ENCODE peak calls at places on chromosomes 3 and 15, in ten cellular contexts. Y, M, U, P, I, C, J, W, N and A are unnamed samples.

GRCh38 chr3:126732281-126733060 is 28.4 kb downstream of the CHCHD6 start:
- DNase-seq in M (peak; percentile 52), N (no peak), C (no peak), U (no peak), Y (no peak), J (no peak), P (no peak), W (no peak), I (no peak), A (no peak)

GRCh38 chr15:84759018-84759417 is 10.6 kb downstream of the ZNF592 start:
- DNase-seq in U (no peak), N (no peak), C (no peak), W (no peak), J (no peak), M (no peak), Y (no peak), I (no peak), P (no peak), A (no peak)

GRCh38 chr3:11641316-11641682 is 2.4 kb downstream of the VGLL4 start:
- DNase-seq in C (no peak), N (no peak), P (no peak), J (no peak), I (peak; percentile 18), U (no peak), Y (no peak), W (no peak), M (peak; percentile 77), A (no peak)

GRCh38 chr3:130539005-130539404 is 22.0 kb downstream of the COL6A6 start:
- DNase-seq in P (no peak), Y (peak; percentile 50), I (peak; percentile 19), U (peak; percentile 39), W (peak; percentile 51), C (peak; percentile 28), N (no peak), M (peak; percentile 17), J (no peak), A (peak; percentile 78)

GRCh38 chr15:62758126-62758951 is 284.2 kb upstream of the TPM1 start:
- DNase-seq in C (peak; percentile 14), P (no peak), M (peak; percentile 90), J (peak; percentile 40), N (peak; percentile 36), W (peak; percentile 34), Y (no peak), U (peak; percentile 49), I (peak; percentile 31), A (no peak)

GRCh38 chr3:126537730-126538281 is 13.9 kb downstream of the CHST13 start:
- DNase-seq in U (no peak), P (no peak), J (peak; percentile 42), C (peak; percentile 54), M (no peak), N (peak; percentile 0), W (no peak), Y (peak; percentile 61), I (no peak), A (no peak)

GRCh38 chr3:48594431-48595049 is 589 bp downstream of the COL7A1 start:
- DNase-seq in N (no peak), P (no peak), W (no peak), I (no peak), M (peak; percentile 19), Y (no peak), C (no peak), U (no peak), J (no peak), A (no peak)

GRCh38 chr3:49357466-49358216 is 512 bp downstream of the GPX1 start:
- DNase-seq in Y (peak; percentile 77), M (peak; percentile 92), C (peak; percentile 58), P (peak; percentile 50), I (peak; percentile 31), J (peak; percentile 56), N (peak; percentile 20), U (peak; percentile 49), W (peak; percentile 41), A (peak; percentile 42)

GRCh38 chr15:73051402-73051810 is 857 bp upstream of the NEO1 start:
- DNase-seq in M (no peak), U (peak; percentile 68), P (no peak), Y (peak; percentile 74), C (peak; percentile 78), W (peak; percentile 75), N (peak; percentile 44), I (peak; percentile 38), J (peak; percentile 73), A (no peak)

GRCh38 chr3:136196064-136196400 is at the start of gene MSL2:
- DNase-seq in C (peak; percentile 79), I (no peak), N (no peak), U (no peak), Y (no peak), M (no peak), W (no peak), P (no peak), J (no peak), A (peak; percentile 93)
- TF ChIP-seq POLR2A in C (peak; percentile 67), I (peak; percentile 56), N (peak; percentile 72), U (peak; percentile 70), Y (peak; percentile 62), M (peak; percentile 84), W (peak; percentile 27), P (peak; percentile 76), J (no peak), A (no peak)

GRCh38 chr15:77036537-77037474 is 34.1 kb downstream of the TSPAN3 start:
- DNase-seq in U (peak; percentile 24), C (peak; percentile 9), I (no peak), N (no peak), J (peak; percentile 22), Y (no peak), P (peak; percentile 10), W (peak; percentile 10), M (no peak), A (no peak)
- TF ChIP-seq POLR2A in U (no peak), C (no peak), I (no peak), N (no peak), J (no peak), Y (no peak), P (no peak), W (no peak), M (no peak), A (no peak)

DNA sequence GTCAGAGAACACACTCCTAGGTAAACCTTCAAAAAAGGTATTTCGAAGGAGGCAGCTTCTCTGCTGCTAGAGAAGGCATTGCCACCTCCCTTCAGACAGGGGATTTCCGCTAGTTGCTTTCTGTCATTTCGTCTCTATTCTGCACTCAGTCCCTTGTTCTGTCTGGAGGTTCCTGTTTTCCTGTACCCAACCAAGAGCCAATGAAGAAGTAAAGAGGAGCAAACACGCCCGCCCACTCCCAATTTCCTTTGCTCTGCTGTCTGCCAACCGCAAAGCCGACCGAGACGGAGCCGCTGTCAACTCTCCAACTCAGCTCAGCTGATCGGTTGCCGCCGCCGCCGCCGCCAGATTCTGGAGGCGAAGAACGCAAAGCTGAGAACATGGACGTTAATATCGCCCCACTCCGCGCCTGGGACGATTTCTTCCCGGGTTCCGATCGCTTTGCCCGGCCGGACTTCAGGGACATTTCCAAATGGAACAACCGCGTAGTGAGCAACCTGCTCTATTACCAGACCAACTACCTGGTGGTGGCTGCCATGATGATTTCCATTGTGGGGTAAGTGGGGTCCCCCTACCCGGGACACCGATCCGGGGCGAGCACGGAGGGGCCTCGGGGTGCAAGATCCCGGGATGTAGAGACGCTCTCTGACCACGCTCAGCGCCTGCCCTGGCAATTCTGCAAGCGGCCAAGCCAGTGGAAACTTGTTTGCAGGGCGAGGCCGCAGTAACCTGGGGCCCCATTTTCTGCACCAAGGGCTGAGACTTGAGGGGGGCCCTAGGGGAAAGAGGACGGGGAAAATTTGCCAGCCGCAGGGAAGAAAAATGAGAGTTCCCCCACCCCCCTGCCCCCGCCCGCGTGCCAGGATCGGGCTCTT is at the start of gene ARL6IP5:
- DNase-seq in C (peak; percentile 95), I (peak; percentile 61), M (peak; percentile 93), N (peak; percentile 93), J (peak; percentile 96), U (peak; percentile 96), P (peak; percentile 91), Y (peak; percentile 98), W (peak; percentile 93), A (peak; percentile 94)
- TF ChIP-seq POLR2A in C (peak; percentile 80), I (no peak), M (no peak), N (peak; percentile 78), J (no peak), U (no peak), P (peak; percentile 48), Y (peak; percentile 87), W (peak; percentile 44), A (peak; percentile 64)

GRCh38 chr3:175070946-175071345 is 211.8 kb downstream of the NAALADL2 start:
- DNase-seq in C (no peak), J (no peak), M (no peak), W (no peak), U (no peak), P (no peak), I (no peak), Y (no peak), N (no peak), A (no peak)
- TF ChIP-seq POLR2A in C (no peak), J (no peak), M (no peak), W (no peak), U (no peak), P (no peak), I (no peak), Y (no peak), N (no peak), A (no peak)

DNA sequence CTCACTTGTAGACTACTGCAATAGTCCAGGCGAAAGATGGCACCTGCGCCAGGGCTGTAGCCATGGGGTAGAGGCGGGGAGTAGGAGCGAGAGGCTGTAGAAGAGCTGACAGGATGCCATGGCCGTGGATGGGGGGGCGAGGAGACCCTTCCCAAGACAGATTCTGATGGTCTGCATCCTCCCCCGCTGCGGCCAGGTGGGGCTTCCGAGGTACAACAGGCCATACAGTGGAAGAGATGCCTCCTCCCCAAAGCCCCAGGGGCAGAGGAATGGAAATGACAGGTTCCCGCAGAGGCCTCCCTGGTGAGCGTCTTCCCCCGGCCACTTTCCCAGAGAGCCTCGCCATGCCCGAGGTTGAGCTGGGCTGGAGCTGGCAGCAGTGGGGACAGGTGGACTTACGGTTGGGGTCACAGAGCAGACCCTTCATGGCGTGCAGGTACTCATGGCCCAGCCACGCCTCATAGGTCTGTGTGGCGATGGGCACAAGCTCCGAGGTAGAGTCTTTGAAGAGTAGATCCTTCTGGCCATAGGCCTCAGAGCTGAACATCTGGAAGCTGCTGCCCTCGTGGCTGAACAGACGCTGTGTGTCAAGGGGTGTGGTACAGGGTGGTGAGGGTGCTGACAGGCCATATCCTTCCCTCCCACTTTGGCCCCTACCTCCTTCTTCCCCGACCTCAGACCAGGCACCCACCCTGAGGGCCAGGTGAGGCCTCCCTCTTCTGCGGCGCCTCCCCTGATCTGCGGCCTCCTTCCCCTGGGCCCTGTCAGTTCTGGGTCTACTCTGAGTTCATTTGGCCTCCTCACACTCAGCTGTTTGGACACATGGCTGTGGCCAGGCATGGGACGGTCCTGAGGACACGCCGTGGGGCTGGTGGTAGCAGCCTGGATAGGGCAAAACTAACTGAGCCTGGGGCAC is 13.6 kb downstream of the MELTF start:
- DNase-seq in N (no peak), Y (no peak), J (no peak), P (no peak), M (no peak), C (no peak), U (no peak), I (no peak), W (no peak), A (no peak)
- TF ChIP-seq POLR2A in N (no peak), Y (no peak), J (no peak), P (no peak), M (no peak), C (no peak), U (no peak), I (no peak), W (no peak), A (no peak)

DNA sequence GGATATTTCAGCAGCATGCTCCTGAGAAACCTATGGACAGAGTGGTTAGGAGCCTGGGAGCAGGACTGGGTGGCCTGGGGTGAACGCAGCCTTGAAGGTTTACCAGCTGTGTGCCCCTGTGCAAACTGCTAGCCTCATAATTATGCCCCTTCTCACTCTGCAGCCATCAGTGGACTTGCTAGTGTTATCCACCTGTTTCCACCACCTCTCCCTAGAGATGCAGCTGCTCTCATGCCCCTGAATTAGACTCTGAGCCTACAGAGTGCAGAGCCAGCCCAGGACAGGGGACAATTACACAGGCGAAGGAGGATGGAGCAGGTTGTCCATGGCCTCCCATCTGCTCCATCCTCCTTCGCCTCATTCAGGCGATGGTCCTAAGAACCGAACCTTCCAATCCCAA is 175.9 kb downstream of the ATP10A start:
- DNase-seq in M (no peak), J (no peak), Y (peak; percentile 21), C (no peak), U (no peak), N (no peak), I (no peak), P (no peak), W (no peak), A (no peak)
- TF ChIP-seq POLR2A in M (no peak), J (no peak), Y (no peak), C (no peak), U (no peak), N (no peak), I (no peak), P (no peak), W (no peak), A (no peak)